ENCODE peak calls at places on chromosomes 2 and 18, in four cellular contexts. X, L, Z and H are unnamed samples.

GRCh38 chr2:127560201-127560928 is 24.9 kb downstream of the MYO7B start:
- DNase-seq in Z (no peak), L (no peak), X (no peak), H (no peak)

GRCh38 chr2:37782721-37783438 is 111.4 kb upstream of the CDC42EP3 start:
- DNase-seq in L (peak), Z (no peak), X (peak), H (no peak)

GRCh38 chr2:44954306-44954901 is 12.9 kb downstream of the SIX3 start:
- DNase-seq in Z (no peak), L (no peak), X (no peak), H (no peak)

GRCh38 chr18:79786781-79787526 is 10.8 kb upstream of the KCNG2 start:
- DNase-seq in Z (no peak), L (peak), X (peak), H (peak)

GRCh38 chr2:175166216-175166824 is 1.7 kb downstream of the ATF2 start:
- DNase-seq in X (no peak), Z (no peak), L (peak), H (no peak)

GRCh38 chr2:139480251-139480650 is 700.1 kb upstream of the NXPH2 start:
- DNase-seq in L (no peak), Z (peak), X (no peak), H (no peak)

GRCh38 chr2:5473596-5473995 is 218.6 kb upstream of the SOX11 start:
- DNase-seq in Z (no peak), X (no peak), L (no peak), H (no peak)

GRCh38 chr2:10448646-10449480 is 736 bp upstream of the ODC1 start:
- DNase-seq in X (peak), L (peak), Z (peak), H (peak)

GRCh38 chr2:25316101-25316500 is 25.6 kb downstream of the DNMT3A start:
- DNase-seq in L (no peak), Z (no peak), X (no peak), H (no peak)

GRCh38 chr2:9347411-9347853 is 75.9 kb downstream of the ITGB1BP1 start:
- DNase-seq in L (peak), X (no peak), Z (no peak), H (no peak)

GRCh38 chr2:165293439-165294420 is 54.5 kb downstream of the SCN2A start:
- DNase-seq in X (peak), L (peak), Z (peak), H (peak)

GRCh38 chr2:169107645-169108044 is 38.3 kb downstream of the DHRS9 start:
- DNase-seq in X (no peak), L (no peak), Z (no peak), H (no peak)

GRCh38 chr2:37916512-37917082 is 8.5 kb upstream of the RMDN2 start:
- DNase-seq in X (peak), L (no peak), Z (no peak), H (peak)

GRCh38 chr2:208062113-208062512 is 36.8 kb upstream of the PLEKHM3 start:
- DNase-seq in Z (peak), X (peak), L (peak), H (peak)

GRCh38 chr2:105917216-105917615 is 172.5 kb downstream of the NCK2 start:
- DNase-seq in L (no peak), Z (no peak), X (no peak), H (no peak)

GRCh38 chr2:226514895-226515294 is 284.7 kb downstream of the IRS1 start:
- DNase-seq in L (no peak), Z (no peak), X (peak), H (no peak)

GRCh38 chr2:205883026-205883425 is 200.7 kb downstream of the NRP2 start:
- DNase-seq in L (no peak), X (no peak), Z (no peak), H (no peak)

GRCh38 chr18:75204262-75204977 is 4.5 kb downstream of the PTGR3 start:
- DNase-seq in X (peak), Z (peak), L (peak), H (no peak)

GRCh38 chr2:217289909-217290283 is 430.0 kb upstream of the TNP1 start:
- DNase-seq in L (peak), Z (peak), X (peak), H (peak)

GRCh38 chr2:7444614-7445013 is 527.4 kb downstream of the RNF144A start:
- DNase-seq in X (no peak), L (no peak), Z (no peak), H (no peak)

GRCh38 chr2:217035967-217036366 is 176.1 kb upstream of the TNP1 start:
- DNase-seq in X (no peak), L (no peak), Z (no peak), H (no peak)

GRCh38 chr18:43525149-43525548 is 247.9 kb upstream of the SYT4 start:
- DNase-seq in L (no peak), X (no peak), Z (no peak), H (no peak)

GRCh38 chr2:70829916-70830315 is 5.7 kb downstream of the CD207 start:
- DNase-seq in L (no peak), Z (no peak), X (no peak), H (no peak)

GRCh38 chr2:184053326-184053725 is 545.0 kb upstream of the ZNF804A start:
- DNase-seq in Z (no peak), X (no peak), L (no peak), H (no peak)

GRCh38 chr2:128765822-128766221 is 447.2 kb upstream of the HS6ST1 start:
- DNase-seq in Z (no peak), X (no peak), L (no peak), H (no peak)

GRCh38 chr18:905948-906415 is 1.3 kb downstream of the ADCYAP1 start:
- DNase-seq in X (no peak), L (no peak), Z (no peak), H (no peak)

GRCh38 chr2:227415538-227416424 is 28.0 kb upstream of the SCYGR1 start:
- DNase-seq in L (peak), X (peak), Z (no peak), H (peak)

GRCh38 chr2:9741110-9741509 is 102.2 kb upstream of the TAF1B start:
- DNase-seq in X (no peak), Z (no peak), L (no peak), H (no peak)

GRCh38 chr2:241673797-241674725 is 12.6 kb downstream of the DTYMK start:
- DNase-seq in Z (no peak), L (no peak), X (no peak), H (no peak)

GRCh38 chr2:95354469-95354901 is 48.0 kb upstream of the FAHD2A start:
- DNase-seq in L (no peak), X (no peak), Z (no peak), H (no peak)

GRCh38 chr2:106185475-106186184 is 8.5 kb downstream of the UXS1 start:
- DNase-seq in Z (no peak), X (no peak), L (no peak), H (no peak)

GRCh38 chr18:3269241-3269640 is 7.3 kb downstream of the MYL12B start:
- DNase-seq in L (peak), X (no peak), Z (no peak), H (peak)

GRCh38 chr2:224802407-224802806 is 86.2 kb upstream of the CCDC195 start:
- DNase-seq in X (peak), Z (no peak), L (peak), H (peak)

GRCh38 chr2:95007061-95007609 is 18.4 kb upstream of the MAL start:
- DNase-seq in L (no peak), X (no peak), Z (no peak), H (no peak)

GRCh38 chr2:69280796-69281412 is 106.1 kb downstream of the GFPT1 start:
- DNase-seq in X (no peak), L (no peak), Z (no peak), H (no peak)

GRCh38 chr2:171272039-171272438 is 111.3 kb upstream of the TLK1 start:
- DNase-seq in L (peak), X (peak), Z (no peak), H (peak)

GRCh38 chr2:67476808-67477790 is 80.0 kb downstream of the ETAA1 start:
- DNase-seq in Z (no peak), X (peak), L (peak), H (peak)

GRCh38 chr2:157836531-157836930 is 39.6 kb downstream of the ACVR1 start:
- DNase-seq in X (no peak), L (no peak), Z (no peak), H (no peak)
- H3K4me3 ChIP-seq in X (no peak), L (no peak), Z (no peak), H (no peak)

GRCh38 chr18:52310651-52311050 is 29.3 kb upstream of the DCC start:
- DNase-seq in L (no peak), X (no peak), Z (no peak), H (no peak)

GRCh38 chr18:52311331-52311730 is 28.7 kb upstream of the DCC start:
- DNase-seq in L (no peak), Z (no peak), X (no peak), H (no peak)

GRCh38 chr18:52312321-52312720 is 27.7 kb upstream of the DCC start:
- DNase-seq in Z (no peak), L (no peak), X (no peak), H (no peak)

GRCh38 chr18:52313213-52313612 is 26.8 kb upstream of the DCC start:
- DNase-seq in X (no peak), L (no peak), Z (no peak), H (no peak)
- H2BK5ac ChIP-seq in X (no peak), L (no peak), Z (no peak), H (no peak)

DNA sequence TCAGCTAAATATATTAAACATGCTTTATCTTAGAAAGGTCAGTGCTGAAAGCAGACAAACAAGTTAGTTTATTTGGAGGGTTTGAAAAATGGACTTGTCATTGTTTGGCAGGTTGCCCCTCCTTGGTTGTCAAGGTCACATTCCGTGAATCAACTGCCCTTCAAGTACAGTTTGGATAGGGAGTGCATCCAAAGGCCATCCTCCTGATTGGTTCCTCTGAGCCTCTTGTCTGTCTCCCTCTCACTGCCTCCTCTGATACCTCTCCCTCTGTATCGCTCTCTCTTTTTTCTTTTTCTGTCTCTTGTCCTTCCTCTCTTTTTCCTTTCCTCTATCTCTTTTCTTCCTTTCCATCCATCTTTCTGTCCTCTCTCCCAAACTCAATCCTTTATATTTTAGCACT is 5.4 kb downstream of the ITGAV start:
- DNase-seq in Z (no peak), L (no peak), X (peak), H (no peak)
- H3K4me3 ChIP-seq in Z (no peak), L (no peak), X (no peak), H (no peak)

DNA sequence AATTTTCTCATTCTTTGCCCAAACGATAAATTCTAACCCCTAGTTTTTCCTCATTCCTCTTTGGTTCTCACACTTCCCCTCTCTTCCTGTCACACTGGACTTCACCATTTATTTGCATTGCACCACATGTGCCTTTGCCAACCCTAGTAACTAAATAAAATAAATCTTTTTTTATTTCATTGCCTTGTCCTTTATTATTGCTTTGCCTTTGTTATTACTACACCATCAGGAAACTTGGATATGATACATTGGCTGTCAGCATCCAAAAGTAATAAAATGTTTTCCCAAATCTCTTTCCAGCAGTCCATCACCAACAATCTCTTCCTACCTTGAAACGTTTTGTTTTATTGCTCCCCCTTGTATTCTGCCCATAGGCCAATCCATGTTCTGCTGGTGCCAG is 19.4 kb upstream of the LCLAT1 start:
- DNase-seq in Z (no peak), X (no peak), L (no peak), H (peak)
- H2BK5ac ChIP-seq in Z (no peak), X (no peak), L (no peak), H (no peak)

GRCh38 chr18:76970749-76971148 is 148.4 kb downstream of the ZNF236 start:
- DNase-seq in Z (no peak), X (no peak), L (no peak), H (no peak)
- H3K4me3 ChIP-seq in Z (no peak), X (no peak), L (no peak), H (no peak)

GRCh38 chr18:32770181-32770650 is 2.6 kb downstream of the KLHL14 start:
- DNase-seq in L (peak), X (no peak), Z (no peak), H (no peak)
- H2BK5ac ChIP-seq in L (no peak), X (no peak), Z (no peak), H (no peak)

DNA sequence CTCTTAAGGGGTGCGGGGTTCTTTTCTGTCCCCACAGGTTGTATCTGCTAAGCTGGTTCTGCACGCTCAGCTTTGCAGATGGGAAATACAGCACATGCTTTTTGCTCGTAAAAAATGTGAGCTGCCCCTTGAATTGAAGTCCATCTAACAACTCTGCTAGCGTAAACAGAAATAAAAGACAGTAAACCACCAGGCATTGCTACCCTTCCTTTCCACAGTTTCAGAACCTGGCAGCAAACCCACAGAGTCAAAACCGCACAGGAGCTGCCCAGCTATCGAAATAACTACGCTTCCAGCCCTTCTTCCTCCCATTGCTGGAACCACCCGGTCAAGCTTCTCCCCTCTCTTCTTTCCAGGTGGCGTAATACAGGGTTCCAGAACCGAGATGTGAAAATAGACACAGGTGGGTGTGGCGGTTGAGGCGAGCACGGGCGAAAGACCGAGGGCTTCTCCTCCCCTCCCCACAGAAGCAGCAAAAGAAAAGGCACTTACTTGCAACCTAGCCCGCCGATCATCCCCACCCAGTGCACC is 474 bp downstream of the SCN9A start:
- DNase-seq in Z (no peak), X (peak), L (peak), H (no peak)
- H3K4me3 ChIP-seq in Z (peak), X (peak), L (peak), H (peak)

DNA sequence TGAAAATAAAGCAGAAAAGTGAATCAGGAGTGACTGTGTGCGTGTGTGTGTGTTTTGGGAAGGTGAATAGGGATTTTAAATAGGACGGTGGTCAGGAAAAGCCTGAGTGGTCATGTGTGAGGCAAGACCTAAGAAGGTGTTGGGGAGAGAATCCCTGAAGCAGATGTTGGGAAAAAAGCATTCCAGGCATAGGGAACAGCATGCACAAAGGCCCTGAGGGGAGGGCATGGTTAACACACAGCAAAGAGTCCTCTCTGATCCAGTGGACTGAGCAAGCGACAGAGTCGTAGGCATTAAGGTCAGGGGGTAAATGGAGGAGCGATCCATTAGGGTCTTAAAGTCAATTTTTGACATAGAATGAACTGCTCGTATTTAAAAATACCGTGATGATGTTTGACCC is 34.0 kb upstream of the OTOS start:
- DNase-seq in Z (no peak), X (no peak), L (no peak), H (peak)
- H2BK5ac ChIP-seq in Z (no peak), X (no peak), L (no peak), H (no peak)